ENCODE peak calls at places on chromosome 15, in five cellular contexts. R, D, T, P and U are unnamed samples.
A peak's percentile ranks its signal among the peaks of the same experiment; 100 is the strongest.

GRCh38 chr15:101038327-101039003 is 119.3 kb downstream of the LRRK1 start:
- DNase-seq in R (no peak), T (no peak), D (no peak), P (no peak), U (no peak)

GRCh38 chr15:46296797-46297196 is 662.0 kb downstream of the SQOR start:
- DNase-seq in R (no peak), T (no peak), D (no peak), P (no peak), U (no peak)

GRCh38 chr15:69388259-69388658 is 25.9 kb upstream of the KIF23 start:
- DNase-seq in R (no peak), T (no peak), P (no peak), D (no peak), U (no peak)

GRCh38 chr15:45183001-45183400 is 4.8 kb downstream of the SHF start:
- DNase-seq in R (no peak), P (no peak), D (no peak), T (no peak), U (no peak)

GRCh38 chr15:30038667-30039523 is 43.9 kb upstream of the GOLGA8J start:
- DNase-seq in P (no peak), D (no peak), T (no peak), R (peak; percentile 83), U (no peak)

GRCh38 chr15:50458713-50459112 is 34.5 kb downstream of the USP8 start:
- DNase-seq in P (no peak), T (no peak), D (no peak), R (no peak), U (no peak)

GRCh38 chr15:62242999-62243398 is 77.9 kb upstream of the C2CD4B start:
- DNase-seq in D (no peak), T (no peak), R (no peak), P (peak; percentile 11), U (peak; percentile 7)

GRCh38 chr15:99416191-99417188 is 149.3 kb upstream of the MEF2A start:
- DNase-seq in T (no peak), P (no peak), R (no peak), D (no peak), U (no peak)

GRCh38 chr15:27527490-27528067 is 556.6 kb downstream of the GABRG3 start:
- DNase-seq in T (no peak), P (no peak), R (no peak), D (no peak), U (no peak)

GRCh38 chr15:101328001-101328400 is 33.0 kb upstream of the SNRPA1 start:
- DNase-seq in P (no peak), R (no peak), D (no peak), T (no peak), U (no peak)

GRCh38 chr15:64284037-64284436 is 71.9 kb downstream of the CSNK1G1 start:
- DNase-seq in R (no peak), D (no peak), P (no peak), T (no peak), U (no peak)